ENCODE peak calls at places on chromosomes 16 and 17, in nine cellular contexts. U is epithelial cell of esophagus, C is body of pancreas, D is brain microvascular endothelial cell, Q is lower leg skin, A is thoracic aorta, W is stomach, T is cardiac muscle cell, J is A549. Z is an unnamed sample.

GRCh38 chr16:10165643-10166042 is 16.6 kb downstream of the GRIN2A start:
- DNase-seq in U (no peak), C (no peak), D (no peak), Q (no peak), A (no peak), W (no peak), T (no peak), J (no peak), Z (no peak)

GRCh38 chr17:76458580-76459490 is 5.9 kb upstream of the UBE2O start:
- DNase-seq in U (peak; percentile 71), C (peak; percentile 80), D (peak; percentile 52), Q (no peak), A (no peak), W (peak; percentile 70), T (peak; percentile 86), J (peak; percentile 78), Z (no peak)

GRCh38 chr16:12659871-12660270 is 143.8 kb downstream of the CPPED1 start:
- DNase-seq in U (no peak), C (no peak), D (no peak), Q (no peak), A (no peak), W (no peak), T (no peak), J (no peak), Z (no peak)

GRCh38 chr16:58608601-58609136 is 21.0 kb downstream of the CNOT1 start:
- DNase-seq in U (no peak), C (no peak), D (no peak), Q (no peak), A (no peak), W (no peak), T (no peak), J (no peak), Z (no peak)

GRCh38 chr17:15943971-15944719 is 785 bp upstream of the ADORA2B start:
- DNase-seq in U (no peak), C (no peak), D (no peak), Q (no peak), A (no peak), W (no peak), T (peak; percentile 61), J (no peak), Z (no peak)

GRCh38 chr16:22225060-22225459 is 19.0 kb downstream of the EEF2K start:
- DNase-seq in U (no peak), C (no peak), D (no peak), Q (no peak), A (no peak), W (no peak), T (no peak), J (no peak), Z (no peak)

GRCh38 chr17:3986270-3986938 is 22.2 kb upstream of the ATP2A3 start:
- DNase-seq in U (peak; percentile 58), C (no peak), D (no peak), Q (no peak), A (no peak), W (peak; percentile 39), T (no peak), J (no peak), Z (no peak)

GRCh38 chr17:35871415-35871814 is 2.7 kb upstream of the HEATR9 start:
- DNase-seq in U (no peak), C (no peak), D (no peak), Q (no peak), A (no peak), W (no peak), T (no peak), J (no peak), Z (no peak)

GRCh38 chr17:76918811-76919210 is 50.6 kb downstream of the MGAT5B start:
- DNase-seq in U (no peak), C (no peak), D (no peak), Q (no peak), A (no peak), W (no peak), T (no peak), J (no peak), Z (no peak)

GRCh38 chr17:80509311-80509710 is 32.9 kb upstream of the NPTX1 start:
- DNase-seq in U (no peak), C (no peak), D (no peak), Q (no peak), A (no peak), W (no peak), T (no peak), J (no peak), Z (no peak)

DNA sequence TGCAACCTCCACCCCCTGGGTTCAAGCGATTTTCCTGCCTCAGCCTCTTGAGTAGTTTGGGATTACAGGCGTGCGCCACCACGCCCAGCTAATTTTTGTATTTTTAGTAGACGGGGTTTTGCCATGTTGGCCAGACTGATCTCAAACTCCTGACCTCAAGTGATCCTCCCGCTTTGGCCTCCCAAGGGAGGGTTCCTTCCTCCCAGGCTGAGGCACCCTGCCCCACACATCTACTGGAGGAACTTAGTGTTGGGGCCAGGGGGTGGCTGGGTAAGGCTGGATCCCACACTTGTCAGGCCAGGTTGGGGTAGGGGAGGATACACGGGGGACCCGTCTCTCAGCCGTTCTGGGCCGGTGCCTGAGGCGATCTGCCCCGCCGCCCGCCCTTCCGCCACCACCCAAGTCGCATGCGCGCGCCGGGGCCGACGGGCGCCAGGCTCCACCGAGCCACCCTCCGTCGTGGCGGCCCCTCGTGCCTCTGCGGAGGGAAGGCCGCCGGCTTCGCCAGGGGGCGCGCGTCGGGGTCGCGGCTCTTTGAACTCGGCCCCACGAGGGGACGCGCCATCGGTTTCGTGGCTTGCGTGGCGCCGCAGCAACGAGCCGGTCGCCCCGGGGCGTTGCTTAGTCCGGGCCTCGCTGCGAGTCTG is 15.9 kb downstream of the GRB7 start:
- DNase-seq in U (peak; percentile 13), C (peak; percentile 65), D (no peak), Q (no peak), A (no peak), W (peak; percentile 67), T (no peak), J (no peak), Z (peak; percentile 74)
- TF ChIP-seq CTCF in U (no peak), C (no peak), D (no peak), Q (no peak), A (no peak), W (no peak), T (no peak), J (no peak), Z (no peak)

GRCh38 chr17:57861737-57862409 is 12.0 kb upstream of the MRPS23 start:
- DNase-seq in U (no peak), C (peak; percentile 70), D (no peak), Q (no peak), A (peak; percentile 41), W (peak; percentile 70), T (peak; percentile 49), J (peak; percentile 65), Z (peak; percentile 78)
- H3K4me3 ChIP-seq in U (peak overlapping the region; percentile 29), C (no peak overlapping the region), D (peak overlapping the region; percentile 55), Q (peak overlapping the region; percentile 24), A (peak overlapping the region; percentile 74), W (peak overlapping the region; percentile 54), T (peak overlapping the region; percentile 24), J (peak overlapping the region; percentile 40), Z (peak overlapping the region; percentile 11)

DNA sequence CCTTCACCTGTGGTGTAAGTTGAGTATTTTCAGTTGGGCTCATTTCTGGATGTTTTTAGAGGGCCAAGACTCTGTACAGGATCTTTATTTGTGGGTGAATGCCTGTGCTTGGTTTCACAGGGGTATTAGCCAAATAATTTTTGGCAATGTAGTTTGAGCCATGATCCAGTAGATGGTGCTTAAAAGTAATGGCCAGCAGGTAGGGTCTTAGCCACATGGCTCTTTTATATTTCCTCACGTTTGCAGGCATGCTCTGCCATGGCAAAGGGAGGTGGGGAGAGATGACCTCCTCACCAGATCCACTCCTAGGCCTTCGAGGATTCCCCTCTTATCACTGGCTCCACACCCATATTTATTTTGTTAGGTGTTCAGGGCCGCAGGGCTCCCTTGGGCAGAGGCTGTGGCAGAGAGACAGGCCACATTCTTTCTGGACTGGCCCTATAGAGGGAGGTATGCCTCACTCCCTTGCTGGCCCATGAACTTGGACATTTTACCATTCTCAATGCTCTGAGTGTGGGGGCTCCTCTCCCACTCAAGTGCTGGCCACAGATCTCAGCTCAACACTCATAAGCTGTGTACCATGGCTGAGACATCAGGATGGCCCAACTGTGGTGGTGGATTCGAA is 417.1 kb downstream of the XYLT1 start:
- DNase-seq in U (no peak), C (no peak), D (no peak), Q (no peak), A (no peak), W (no peak), T (no peak), J (no peak), Z (no peak)
- TF ChIP-seq CTCF in U (no peak), C (no peak), D (no peak), Q (no peak), A (no peak), W (no peak), T (no peak), J (no peak), Z (no peak)

DNA sequence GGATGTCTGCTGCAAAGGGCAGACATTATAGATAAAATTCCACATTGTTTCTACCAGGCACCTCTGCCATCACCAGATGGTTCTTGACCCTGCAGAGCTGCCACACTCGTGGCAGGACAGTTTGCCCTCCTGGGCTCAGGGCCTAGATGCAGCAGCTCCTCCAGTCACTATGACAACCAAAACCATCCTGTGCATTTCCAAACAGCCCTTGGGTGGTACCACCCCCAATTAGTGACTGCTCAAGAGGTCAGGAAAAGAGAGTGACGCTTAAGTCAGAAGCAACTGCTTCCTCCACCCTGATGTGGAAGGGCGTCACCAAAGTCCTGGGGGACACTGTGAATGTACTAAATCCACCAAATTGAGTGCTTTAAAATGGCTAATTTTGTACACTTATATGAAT is 109.2 kb downstream of the C16orf95 start:
- DNase-seq in U (no peak), C (no peak), D (no peak), Q (no peak), A (no peak), W (no peak), T (no peak), J (no peak), Z (no peak)
- H3K4me3 ChIP-seq in U (no peak overlapping the region), C (no peak overlapping the region), D (no peak overlapping the region), Q (no peak overlapping the region), A (peak overlapping the region; percentile 20), W (no peak overlapping the region), T (no peak overlapping the region), J (no peak overlapping the region), Z (no peak overlapping the region)

Z was measured in mucosa of descending colon.